ENCODE peak calls at places on chromosomes 1 and 21, in four cellular contexts. U, Y, R and J are unnamed samples.

GRCh38 chr1:28104866-28105467 is 16.6 kb upstream of the EYA3 start:
- DNase-seq in R (no peak), Y (no peak), U (no peak), J (no peak)

GRCh38 chr1:100575406-100575805 is 37.5 kb downstream of the GPR88 start:
- DNase-seq in R (no peak), Y (no peak), U (no peak), J (no peak)

GRCh38 chr21:43994646-43995045 is 17.5 kb upstream of the TRAPPC10 start:
- DNase-seq in Y (no peak), U (no peak), R (no peak), J (no peak)

GRCh38 chr1:110481968-110482623 is 31.1 kb downstream of the PROK1 start:
- DNase-seq in Y (no peak), R (no peak), U (no peak), J (no peak)

GRCh38 chr1:192158181-192158580 is at the start of gene RGS18:
- DNase-seq in U (peak), Y (peak), R (no peak), J (peak)

GRCh38 chr1:8598783-8599182 is 218.7 kb downstream of the RERE start:
- DNase-seq in R (no peak), Y (no peak), U (no peak), J (no peak)

GRCh38 chr1:226945106-226945857 is 5.2 kb downstream of the COQ8A start:
- DNase-seq in R (no peak), U (no peak), Y (no peak), J (no peak)

GRCh38 chr21:46151989-46152938 is 3.1 kb downstream of the FTCD start:
- DNase-seq in R (no peak), U (no peak), Y (no peak), J (no peak)

GRCh38 chr1:83102630-83103071 is 896.3 kb downstream of the TTLL7 start:
- DNase-seq in U (no peak), Y (no peak), R (no peak), J (no peak)

GRCh38 chr1:2546515-2547209 is 9.5 kb upstream of the TNFRSF14 start:
- DNase-seq in R (peak), Y (peak), U (peak), J (peak)

GRCh38 chr1:4830756-4831155 is 176.3 kb downstream of the AJAP1 start:
- DNase-seq in U (no peak), R (no peak), Y (no peak), J (no peak)

GRCh38 chr1:24910751-24911650 is 19.1 kb downstream of the RUNX3 start:
- DNase-seq in R (peak), Y (no peak), U (no peak), J (no peak)

GRCh38 chr1:65890201-65890600 is 97.5 kb downstream of the PDE4B start:
- DNase-seq in U (no peak), Y (no peak), R (no peak), J (no peak)

GRCh38 chr1:109793486-109794318 is 30.0 kb upstream of the EPS8L3 start:
- DNase-seq in U (no peak), R (no peak), Y (no peak), J (no peak)

GRCh38 chr1:235227414-235227813 is 66.4 kb upstream of the RBM34 start:
- DNase-seq in Y (no peak), R (no peak), U (no peak), J (no peak)

GRCh38 chr1:30687886-30688285 is 35.5 kb downstream of the MATN1 start:
- DNase-seq in Y (no peak), U (no peak), R (no peak), J (no peak)

GRCh38 chr1:165371588-165372235 is 15.2 kb upstream of the LMX1A start:
- DNase-seq in R (no peak), U (no peak), Y (no peak), J (no peak)

GRCh38 chr1:170309389-170310013 is 163.7 kb downstream of the NTMT2 start:
- DNase-seq in U (no peak), R (no peak), Y (no peak), J (no peak)

GRCh38 chr1:91741301-91741700 is 144.7 kb downstream of the TGFBR3 start:
- DNase-seq in U (no peak), Y (no peak), R (no peak), J (no peak)

GRCh38 chr21:33362044-33362555 is 37.3 kb downstream of the IFNAR1 start:
- DNase-seq in U (no peak), Y (no peak), R (peak), J (no peak)

GRCh38 chr1:87328121-87329050 is at the start of gene LMO4:
- DNase-seq in Y (peak), U (peak), R (peak), J (peak)